ENCODE peak calls at places on chromosomes 6 and 20, in ten cellular contexts. C is heart left ventricle; H is heart right ventricle; N is neuronal stem cell; E is fibroblast of lung; L is HAP-1; D is effector memory CD4-positive, alpha-beta T cell; U is tibial nerve; F is IMR-90; T is transverse colon. J is an unnamed sample.

GRCh38 chr20:42277203-42277602 is 659.0 kb upstream of the CHD6 start:
- DNase-seq in C (no peak), H (no peak), N (no peak), E (no peak), L (no peak), D (no peak), U (no peak), F (no peak), T (no peak), J (no peak)

GRCh38 chr6:41690541-41691330 is 44.7 kb downstream of the TFEB start:
- DNase-seq in C (peak; percentile 59), H (no peak), N (no peak), E (no peak), L (no peak), D (no peak), U (no peak), F (no peak), T (no peak), J (no peak)

GRCh38 chr6:132414761-132415160 is 13.5 kb upstream of the MOXD1 start:
- DNase-seq in C (no peak), H (no peak), N (no peak), E (no peak), L (no peak), D (no peak), U (no peak), F (no peak), T (no peak), J (no peak)

GRCh38 chr6:75609639-75610590 is 8.2 kb downstream of the SENP6 start:
- DNase-seq in C (no peak), H (no peak), N (no peak), E (peak; percentile 18), L (no peak), D (no peak), U (no peak), F (peak; percentile 77), T (no peak), J (no peak)

GRCh38 chr6:99521557-99522286 is 6.5 kb upstream of the USP45 start:
- DNase-seq in C (no peak), H (no peak), N (no peak), E (peak; percentile 74), L (peak; percentile 55), D (no peak), U (no peak), F (peak; percentile 75), T (peak; percentile 12), J (peak; percentile 35)

GRCh38 chr6:4693158-4693557 is 83.0 kb upstream of the CDYL start:
- DNase-seq in C (no peak), H (no peak), N (no peak), E (peak; percentile 48), L (no peak), D (no peak), U (no peak), F (peak; percentile 72), T (no peak), J (no peak)

GRCh38 chr20:49572857-49573256 is 4.9 kb upstream of the PTGIS start:
- DNase-seq in C (no peak), H (no peak), N (no peak), E (no peak), L (no peak), D (no peak), U (no peak), F (no peak), T (no peak), J (no peak)

GRCh38 chr6:126550323-126550722 is 210.4 kb downstream of the CENPW start:
- DNase-seq in C (no peak), H (no peak), N (no peak), E (no peak), L (no peak), D (no peak), U (no peak), F (no peak), T (no peak), J (no peak)

GRCh38 chr6:143337201-143337949 is 113.1 kb downstream of the ADAT2 start:
- DNase-seq in C (peak; percentile 72), H (peak; percentile 18), N (no peak), E (no peak), L (peak; percentile 11), D (peak; percentile 25), U (no peak), F (peak; percentile 8), T (peak; percentile 15), J (no peak)

GRCh38 chr20:62819494-62820174 is 2.8 kb downstream of the COL9A3 start:
- DNase-seq in C (no peak), H (no peak), N (no peak), E (peak; percentile 69), L (no peak), D (no peak), U (no peak), F (peak; percentile 50), T (no peak), J (no peak)

GRCh38 chr6:41443616-41444525 is 102.3 kb upstream of the FOXP4 start:
- DNase-seq in C (no peak), H (peak; percentile 71), N (no peak), E (peak; percentile 39), L (no peak), D (no peak), U (no peak), F (no peak), T (no peak), J (no peak)

GRCh38 chr20:40275738-40276137 is 413.3 kb downstream of the MAFB start:
- DNase-seq in C (no peak), H (no peak), N (peak; percentile 35), E (no peak), L (no peak), D (no peak), U (no peak), F (no peak), T (no peak), J (no peak)

GRCh38 chr20:12575352-12576095 is 433.2 kb upstream of the SPTLC3 start:
- DNase-seq in C (peak; percentile 56), H (peak; percentile 84), N (no peak), E (peak; percentile 12), L (no peak), D (no peak), U (peak; percentile 40), F (no peak), T (peak; percentile 63), J (no peak)

GRCh38 chr20:26354521-26354920 is 657.9 kb upstream of the ZNF337 start:
- DNase-seq in C (no peak), H (no peak), N (no peak), E (no peak), L (peak; percentile 90), D (no peak), U (no peak), F (no peak), T (no peak), J (no peak)

DNA sequence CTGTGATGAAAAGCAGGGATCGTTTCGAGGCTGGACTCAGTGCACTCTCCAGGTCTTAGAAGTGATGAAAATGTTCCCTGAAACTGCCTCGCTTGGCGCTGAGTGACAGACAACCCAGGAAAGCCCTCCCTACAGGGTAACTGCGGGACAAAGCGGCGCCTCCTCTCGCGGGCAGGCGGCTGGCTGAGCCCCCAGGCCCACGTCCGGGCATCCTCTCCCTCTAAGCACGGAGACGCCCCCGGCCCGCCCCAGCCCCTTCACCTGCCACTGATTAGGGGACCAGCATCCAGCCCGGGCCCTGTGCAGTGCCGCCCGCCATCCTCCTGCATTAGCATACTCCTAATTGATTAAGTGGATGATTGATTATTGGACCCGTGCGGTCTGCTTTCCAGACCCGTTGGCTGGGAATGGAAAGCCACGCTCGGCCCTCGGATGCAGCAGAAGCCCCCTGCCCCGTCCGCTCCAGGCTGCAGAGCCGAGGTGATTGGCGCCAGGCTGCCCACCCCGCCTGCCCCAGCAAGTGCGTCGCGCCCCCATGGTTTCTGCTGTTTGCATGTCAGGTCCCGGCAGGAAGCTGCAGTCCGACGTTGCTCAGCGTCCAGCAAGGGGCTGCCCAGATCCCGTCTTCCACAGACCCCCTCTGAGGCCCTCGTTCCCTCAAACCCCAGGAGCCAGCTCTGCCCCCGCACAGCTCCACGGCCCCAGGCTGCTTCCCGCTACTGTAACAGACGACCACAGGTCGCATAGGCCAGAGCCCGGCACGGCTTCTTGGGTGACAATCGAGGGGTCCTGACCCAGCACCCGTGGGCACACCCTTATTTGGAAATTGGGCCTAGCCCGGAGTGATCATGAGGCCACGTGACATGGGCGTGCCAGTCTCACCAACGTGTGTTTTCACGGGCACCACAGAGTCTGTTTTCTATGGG is 131.6 kb downstream of the DLL1 start:
- DNase-seq in C (peak; percentile 44), H (no peak), N (no peak), E (no peak), L (no peak), D (no peak), U (no peak), F (no peak), T (no peak), J (no peak)
- H3K4me3 ChIP-seq in C (no peak overlapping the region), H (no peak overlapping the region), N (no peak overlapping the region), E (no peak overlapping the region), L (no peak overlapping the region), D (no peak overlapping the region), U (no peak overlapping the region), F (no peak overlapping the region), T (no peak overlapping the region), J (no peak overlapping the region)

DNA sequence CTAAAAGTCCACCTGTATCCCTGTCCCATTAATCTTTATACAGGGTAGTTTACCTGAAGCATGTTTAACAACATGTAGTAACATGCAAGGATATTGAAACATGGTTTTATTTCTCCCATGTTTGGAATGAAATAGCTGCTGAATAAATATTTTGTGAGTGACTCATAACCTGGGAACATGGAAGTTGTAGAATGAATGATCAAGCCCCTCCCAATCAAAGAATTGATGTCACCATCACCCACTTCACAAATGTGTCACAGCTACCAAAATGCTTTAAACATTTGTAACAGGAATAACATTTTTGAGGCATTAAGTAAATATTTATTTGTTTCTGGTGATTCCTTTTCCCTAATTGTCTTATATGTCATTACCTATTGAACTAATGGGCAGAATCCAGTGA is 58.9 kb upstream of the TNFAIP3 start:
- DNase-seq in C (no peak), H (no peak), N (no peak), E (peak; percentile 70), L (no peak), D (no peak), U (no peak), F (peak; percentile 80), T (no peak), J (no peak)
- H3K4me1 ChIP-seq in C (peaks cover 4% of the 10 kb centered on the region), H (peaks cover 18% of the 10 kb centered on the region), N (peaks cover 5% of the 10 kb centered on the region), E (no peaks in the 10 kb centered on the region), L (no peaks in the 10 kb centered on the region), D (peaks cover 13% of the 10 kb centered on the region), U (peaks cover 24% of the 10 kb centered on the region), F (peaks cover 6% of the 10 kb centered on the region), T (peaks cover 15% of the 10 kb centered on the region), J (no peaks in the 10 kb centered on the region)

DNA sequence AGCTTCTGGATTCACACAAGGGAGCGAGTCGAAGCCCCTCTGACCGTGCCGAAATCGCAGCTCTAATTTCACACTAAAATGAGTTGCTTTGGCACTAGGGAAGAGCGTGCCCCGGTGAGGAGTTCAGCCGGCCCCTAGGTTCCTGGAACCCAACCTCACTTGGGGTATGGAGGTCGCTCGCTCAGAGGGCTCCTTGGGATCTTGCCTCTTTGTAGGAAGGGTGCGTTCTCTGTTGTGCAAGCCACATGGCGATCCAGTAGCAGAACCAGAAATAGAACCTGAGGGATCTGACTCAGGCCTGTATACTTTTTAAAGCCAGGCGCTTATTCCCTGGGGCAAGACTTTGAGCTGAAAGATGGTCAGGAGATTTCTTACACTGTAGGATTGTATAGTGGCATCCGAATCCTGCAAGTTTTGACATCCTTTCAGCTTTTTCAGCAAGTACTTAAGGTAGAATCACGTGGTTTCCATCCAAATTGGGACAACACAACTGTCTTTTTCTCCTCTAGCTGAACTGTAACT is 861 bp upstream of the RALGAPA2 start:
- DNase-seq in C (no peak), H (no peak), N (no peak), E (no peak), L (no peak), D (no peak), U (no peak), F (no peak), T (peak; percentile 10), J (no peak)
- H3K4me3 ChIP-seq in C (peak overlapping the region; percentile 90), H (peak overlapping the region; percentile 82), N (peak overlapping the region; percentile 79), E (peak overlapping the region; percentile 57), L (peak overlapping the region; percentile 64), D (peak overlapping the region; percentile 76), U (peak overlapping the region; percentile 99), F (peak overlapping the region; percentile 92), T (no peak overlapping the region), J (peak overlapping the region; percentile 74)

GRCh38 chr20:57695012-57695411 is 14.8 kb downstream of the PMEPA1 start:
- DNase-seq in C (no peak), H (no peak), N (no peak), E (no peak), L (no peak), D (no peak), U (no peak), F (no peak), T (no peak), J (no peak)
- H3K4me1 ChIP-seq in C (peaks cover 63% of the 10 kb centered on the region), H (peaks cover 86% of the 10 kb centered on the region), N (no peaks in the 10 kb centered on the region), E (peaks cover 7% of the 10 kb centered on the region), L (no peaks in the 10 kb centered on the region), D (no peaks in the 10 kb centered on the region), U (peaks cover 80% of the 10 kb centered on the region), F (peaks cover 17% of the 10 kb centered on the region), T (peaks cover 46% of the 10 kb centered on the region), J (peaks cover 96% of the 10 kb centered on the region)